ENCODE peak calls at places on chromosome 19, in four cellular contexts. One of them, this sample, is unnamed.

GRCh38 chr19:32448026-32448425 is 42.5 kb downstream of the DPY19L3 start:
- DNase-seq in activated T-helper 9 cell treated with anti-CD3 and anti-CD28 coated beads, Interleukin-2, amount 50 U/mL, for 16 hours: no peak
- DNase-seq in T-cell: no peak
- DNase-seq in stimulated activated CD4-positive, alpha-beta T cell treated with anti-CD3 and anti-CD28 coated beads, TNF-alpha, amount 100 ng/mL, for 24 hours: no peak
- DNase-seq in this sample: no peak

GRCh38 chr19:13033819-13034611 is 38.7 kb downstream of the NFIX start:
- DNase-seq in stimulated activated CD4-positive, alpha-beta T cell treated with anti-CD3 and anti-CD28 coated beads, TNF-alpha, amount 100 ng/mL, for 24 hours: no peak
- DNase-seq in T-cell: peak
- DNase-seq in activated T-helper 9 cell treated with anti-CD3 and anti-CD28 coated beads, Interleukin-2, amount 50 U/mL, for 16 hours: no peak
- DNase-seq in this sample: peak

GRCh38 chr19:11570039-11570462 is 7.4 kb downstream of the ACP5 start:
- DNase-seq in stimulated activated CD4-positive, alpha-beta T cell treated with anti-CD3 and anti-CD28 coated beads, TNF-alpha, amount 100 ng/mL, for 24 hours: no peak
- DNase-seq in T-cell: no peak
- DNase-seq in activated T-helper 9 cell treated with anti-CD3 and anti-CD28 coated beads, Interleukin-2, amount 50 U/mL, for 16 hours: no peak
- DNase-seq in this sample: no peak

GRCh38 chr19:10936661-10937084 is 8.1 kb downstream of the TIMM29 start:
- DNase-seq in stimulated activated CD4-positive, alpha-beta T cell treated with anti-CD3 and anti-CD28 coated beads, TNF-alpha, amount 100 ng/mL, for 24 hours: no peak
- DNase-seq in T-cell: peak
- DNase-seq in activated T-helper 9 cell treated with anti-CD3 and anti-CD28 coated beads, Interleukin-2, amount 50 U/mL, for 16 hours: no peak
- DNase-seq in this sample: no peak

GRCh38 chr19:33055718-33056117 is 9.0 kb downstream of the RHPN2 start:
- DNase-seq in stimulated activated CD4-positive, alpha-beta T cell treated with anti-CD3 and anti-CD28 coated beads, TNF-alpha, amount 100 ng/mL, for 24 hours: no peak
- DNase-seq in T-cell: no peak
- DNase-seq in activated T-helper 9 cell treated with anti-CD3 and anti-CD28 coated beads, Interleukin-2, amount 50 U/mL, for 16 hours: no peak
- DNase-seq in this sample: no peak

GRCh38 chr19:49858591-49858985 is 7.6 kb downstream of the PTOV1 start:
- DNase-seq in activated T-helper 9 cell treated with anti-CD3 and anti-CD28 coated beads, Interleukin-2, amount 50 U/mL, for 16 hours: no peak
- DNase-seq in T-cell: no peak
- DNase-seq in stimulated activated CD4-positive, alpha-beta T cell treated with anti-CD3 and anti-CD28 coated beads, TNF-alpha, amount 100 ng/mL, for 24 hours: no peak
- DNase-seq in this sample: no peak

GRCh38 chr19:35320285-35320706 is 8.7 kb upstream of the CD22 start:
- DNase-seq in stimulated activated CD4-positive, alpha-beta T cell treated with anti-CD3 and anti-CD28 coated beads, TNF-alpha, amount 100 ng/mL, for 24 hours: no peak
- DNase-seq in T-cell: no peak
- DNase-seq in activated T-helper 9 cell treated with anti-CD3 and anti-CD28 coated beads, Interleukin-2, amount 50 U/mL, for 16 hours: no peak
- DNase-seq in this sample: no peak

GRCh38 chr19:16113727-16114126 is 2.0 kb downstream of the RAB8A start:
- DNase-seq in T-cell: no peak
- DNase-seq in activated T-helper 9 cell treated with anti-CD3 and anti-CD28 coated beads, Interleukin-2, amount 50 U/mL, for 16 hours: no peak
- DNase-seq in stimulated activated CD4-positive, alpha-beta T cell treated with anti-CD3 and anti-CD28 coated beads, TNF-alpha, amount 100 ng/mL, for 24 hours: no peak
- DNase-seq in this sample: no peak

GRCh38 chr19:50427997-50428425 is 4.7 kb upstream of the MYBPC2 start:
- DNase-seq in stimulated activated CD4-positive, alpha-beta T cell treated with anti-CD3 and anti-CD28 coated beads, TNF-alpha, amount 100 ng/mL, for 24 hours: no peak
- DNase-seq in activated T-helper 9 cell treated with anti-CD3 and anti-CD28 coated beads, Interleukin-2, amount 50 U/mL, for 16 hours: no peak
- DNase-seq in T-cell: peak
- DNase-seq in this sample: no peak

GRCh38 chr19:4889034-4889825 is 13.5 kb downstream of the ARRDC5 start:
- DNase-seq in activated T-helper 9 cell treated with anti-CD3 and anti-CD28 coated beads, Interleukin-2, amount 50 U/mL, for 16 hours: no peak
- DNase-seq in T-cell: no peak
- DNase-seq in stimulated activated CD4-positive, alpha-beta T cell treated with anti-CD3 and anti-CD28 coated beads, TNF-alpha, amount 100 ng/mL, for 24 hours: no peak
- DNase-seq in this sample: no peak

GRCh38 chr19:40754611-40755247 is 3.7 kb downstream of the SNRPA start:
- DNase-seq in T-cell: no peak
- DNase-seq in stimulated activated CD4-positive, alpha-beta T cell treated with anti-CD3 and anti-CD28 coated beads, TNF-alpha, amount 100 ng/mL, for 24 hours: peak
- DNase-seq in activated T-helper 9 cell treated with anti-CD3 and anti-CD28 coated beads, Interleukin-2, amount 50 U/mL, for 16 hours: peak
- DNase-seq in this sample: peak

GRCh38 chr19:49987159-49987698 is 26.3 kb upstream of the SIGLEC11 start:
- DNase-seq in activated T-helper 9 cell treated with anti-CD3 and anti-CD28 coated beads, Interleukin-2, amount 50 U/mL, for 16 hours: peak
- DNase-seq in stimulated activated CD4-positive, alpha-beta T cell treated with anti-CD3 and anti-CD28 coated beads, TNF-alpha, amount 100 ng/mL, for 24 hours: peak
- DNase-seq in T-cell: peak
- DNase-seq in this sample: no peak

GRCh38 chr19:12034610-12035009 is 869 bp downstream of the ZNF433 start:
- DNase-seq in activated T-helper 9 cell treated with anti-CD3 and anti-CD28 coated beads, Interleukin-2, amount 50 U/mL, for 16 hours: no peak
- DNase-seq in T-cell: no peak
- DNase-seq in stimulated activated CD4-positive, alpha-beta T cell treated with anti-CD3 and anti-CD28 coated beads, TNF-alpha, amount 100 ng/mL, for 24 hours: no peak
- DNase-seq in this sample: no peak

GRCh38 chr19:56864443-56865125 is 24.1 kb upstream of the PEG3 start:
- DNase-seq in activated T-helper 9 cell treated with anti-CD3 and anti-CD28 coated beads, Interleukin-2, amount 50 U/mL, for 16 hours: no peak
- DNase-seq in T-cell: no peak
- DNase-seq in stimulated activated CD4-positive, alpha-beta T cell treated with anti-CD3 and anti-CD28 coated beads, TNF-alpha, amount 100 ng/mL, for 24 hours: no peak
- DNase-seq in this sample: no peak

This sample was measured in NK-92 treated with Interleukin-12 subunit alpha and Interleukin-12 subunit beta, amount 100 ng/mL, for 24 hours.